ENCODE peak calls at places on chromosomes 4 and X, in six cellular contexts. One of them, this sample, is unnamed.

GRCh38 chr4:55658657-55659056 is 22.6 kb upstream of the NMU start:
- DNase-seq in esophagus squamous epithelium: no peak
- DNase-seq in HCT116: no peak
- DNase-seq in MM.1S: no peak
- DNase-seq in ascending aorta: no peak
- DNase-seq in heart right ventricle: no peak
- DNase-seq in this sample: no peak

GRCh38 chrX:40683245-40683644 is 35.9 kb upstream of the CXorf38 start:
- DNase-seq in esophagus squamous epithelium: no peak
- DNase-seq in heart right ventricle: no peak
- DNase-seq in ascending aorta: no peak
- DNase-seq in HCT116: no peak
- DNase-seq in MM.1S: no peak
- DNase-seq in this sample: no peak

GRCh38 chrX:70133303-70134115 is at the start of gene IGBP1:
- DNase-seq in heart right ventricle: peak; percentile 82
- DNase-seq in MM.1S: peak; percentile 88
- DNase-seq in esophagus squamous epithelium: peak; percentile 20
- DNase-seq in ascending aorta: peak; percentile 88
- DNase-seq in HCT116: peak; percentile 77
- DNase-seq in this sample: peak; percentile 76

GRCh38 chr4:6944311-6945051 is 34.9 kb downstream of the TBC1D14 start:
- DNase-seq in MM.1S: no peak
- DNase-seq in heart right ventricle: no peak
- DNase-seq in ascending aorta: no peak
- DNase-seq in esophagus squamous epithelium: no peak
- DNase-seq in HCT116: no peak
- DNase-seq in this sample: no peak

GRCh38 chr4:604131-604530 is 21.2 kb upstream of the PDE6B start:
- DNase-seq in heart right ventricle: no peak
- DNase-seq in MM.1S: no peak
- DNase-seq in HCT116: no peak
- DNase-seq in esophagus squamous epithelium: no peak
- DNase-seq in ascending aorta: no peak
- DNase-seq in this sample: no peak

GRCh38 chr4:19936471-19936870 is 315.2 kb upstream of the SLIT2 start:
- DNase-seq in ascending aorta: no peak
- DNase-seq in MM.1S: no peak
- DNase-seq in heart right ventricle: no peak
- DNase-seq in esophagus squamous epithelium: no peak
- DNase-seq in HCT116: no peak
- DNase-seq in this sample: no peak

GRCh38 chr4:87497141-87497540 is 32.0 kb downstream of the SPARCL1 start:
- DNase-seq in esophagus squamous epithelium: no peak
- DNase-seq in HCT116: no peak
- DNase-seq in heart right ventricle: no peak
- DNase-seq in MM.1S: no peak
- DNase-seq in ascending aorta: no peak
- DNase-seq in this sample: no peak

GRCh38 chr4:150668824-150669223 is 86.9 kb downstream of the MAB21L2 start:
- DNase-seq in esophagus squamous epithelium: no peak
- DNase-seq in ascending aorta: no peak
- DNase-seq in MM.1S: no peak
- DNase-seq in heart right ventricle: no peak
- DNase-seq in HCT116: no peak
- DNase-seq in this sample: no peak

GRCh38 chr4:20829958-20830357 is 129.7 kb downstream of the PACRGL start:
- DNase-seq in heart right ventricle: no peak
- DNase-seq in MM.1S: no peak
- DNase-seq in HCT116: no peak
- DNase-seq in esophagus squamous epithelium: no peak
- DNase-seq in ascending aorta: no peak
- DNase-seq in this sample: no peak

GRCh38 chrX:40694833-40695232 is 40.5 kb downstream of the MED14 start:
- DNase-seq in HCT116: no peak
- DNase-seq in MM.1S: no peak
- DNase-seq in esophagus squamous epithelium: no peak
- DNase-seq in heart right ventricle: no peak
- DNase-seq in ascending aorta: no peak
- DNase-seq in this sample: no peak

GRCh38 chrX:3663576-3664290 is 49.7 kb downstream of the PRKX start:
- DNase-seq in HCT116: no peak
- DNase-seq in ascending aorta: no peak
- DNase-seq in heart right ventricle: no peak
- DNase-seq in esophagus squamous epithelium: no peak
- DNase-seq in MM.1S: no peak
- DNase-seq in this sample: no peak

GRCh38 chrX:30653415-30654131 is at the start of gene GK:
- DNase-seq in ascending aorta: no peak
- DNase-seq in esophagus squamous epithelium: no peak
- DNase-seq in heart right ventricle: peak; percentile 15
- DNase-seq in MM.1S: peak; percentile 9
- DNase-seq in HCT116: no peak
- DNase-seq in this sample: peak; percentile 2

GRCh38 chr4:108166038-108166437 is 2.7 kb downstream of the LEF1 start:
- DNase-seq in heart right ventricle: no peak
- DNase-seq in HCT116: no peak
- DNase-seq in MM.1S: peak; percentile 33
- DNase-seq in esophagus squamous epithelium: no peak
- DNase-seq in ascending aorta: no peak
- DNase-seq in this sample: no peak

GRCh38 chr4:28225005-28225404 is 1364.4 kb downstream of the STIM2 start:
- DNase-seq in esophagus squamous epithelium: no peak
- DNase-seq in heart right ventricle: no peak
- DNase-seq in ascending aorta: no peak
- DNase-seq in MM.1S: peak; percentile 35
- DNase-seq in HCT116: peak; percentile 8
- DNase-seq in this sample: no peak

GRCh38 chr4:52976523-52977230 is 114.6 kb downstream of the RASL11B start:
- DNase-seq in ascending aorta: no peak
- DNase-seq in MM.1S: no peak
- DNase-seq in esophagus squamous epithelium: no peak
- DNase-seq in heart right ventricle: no peak
- DNase-seq in HCT116: no peak
- DNase-seq in this sample: no peak

GRCh38 chr4:154073107-154073817 is 284.4 kb upstream of the SFRP2 start:
- DNase-seq in heart right ventricle: no peak
- DNase-seq in ascending aorta: no peak
- DNase-seq in HCT116: no peak
- DNase-seq in esophagus squamous epithelium: no peak
- DNase-seq in MM.1S: no peak
- DNase-seq in this sample: no peak

GRCh38 chr4:26509681-26510333 is 19.5 kb upstream of the CCKAR start:
- DNase-seq in ascending aorta: no peak
- DNase-seq in MM.1S: no peak
- DNase-seq in esophagus squamous epithelium: no peak
- DNase-seq in heart right ventricle: no peak
- DNase-seq in HCT116: no peak
- DNase-seq in this sample: no peak

GRCh38 chrX:15751160-15751819 is 13.2 kb downstream of the CA5B start:
- DNase-seq in esophagus squamous epithelium: no peak
- DNase-seq in ascending aorta: no peak
- DNase-seq in MM.1S: no peak
- DNase-seq in HCT116: no peak
- DNase-seq in heart right ventricle: no peak
- DNase-seq in this sample: no peak

GRCh38 chrX:30280428-30280827 is 28.8 kb downstream of the NR0B1 start:
- DNase-seq in HCT116: no peak
- DNase-seq in ascending aorta: no peak
- DNase-seq in MM.1S: no peak
- DNase-seq in heart right ventricle: no peak
- DNase-seq in esophagus squamous epithelium: no peak
- DNase-seq in this sample: no peak

GRCh38 chr4:169861592-169861991 is 103.8 kb upstream of the HPF1 start:
- DNase-seq in heart right ventricle: no peak
- DNase-seq in ascending aorta: no peak
- DNase-seq in MM.1S: no peak
- DNase-seq in esophagus squamous epithelium: no peak
- DNase-seq in HCT116: no peak
- DNase-seq in this sample: no peak

GRCh38 chr4:106615961-106616360 is 247.4 kb upstream of the GIMD1 start:
- DNase-seq in HCT116: no peak
- DNase-seq in MM.1S: no peak
- DNase-seq in ascending aorta: no peak
- DNase-seq in esophagus squamous epithelium: no peak
- DNase-seq in heart right ventricle: no peak
- DNase-seq in this sample: no peak

GRCh38 chr4:10180603-10180926 is 64.0 kb upstream of the WDR1 start:
- DNase-seq in ascending aorta: no peak
- DNase-seq in esophagus squamous epithelium: no peak
- DNase-seq in MM.1S: no peak
- DNase-seq in heart right ventricle: no peak
- DNase-seq in HCT116: no peak
- DNase-seq in this sample: no peak

GRCh38 chr4:10181745-10182445 is 65.3 kb upstream of the WDR1 start:
- DNase-seq in esophagus squamous epithelium: no peak
- DNase-seq in ascending aorta: no peak
- DNase-seq in HCT116: no peak
- DNase-seq in heart right ventricle: no peak
- DNase-seq in MM.1S: no peak
- DNase-seq in this sample: no peak

GRCh38 chr4:10182446-10183424 is 66.1 kb upstream of the WDR1 start:
- DNase-seq in ascending aorta: no peak
- DNase-seq in esophagus squamous epithelium: no peak
- DNase-seq in MM.1S: no peak
- DNase-seq in HCT116: no peak
- DNase-seq in heart right ventricle: no peak
- DNase-seq in this sample: no peak

GRCh38 chr4:10179957-10180602 is 63.5 kb upstream of the WDR1 start:
- DNase-seq in MM.1S: no peak
- DNase-seq in heart right ventricle: no peak
- DNase-seq in ascending aorta: no peak
- DNase-seq in esophagus squamous epithelium: no peak
- DNase-seq in HCT116: no peak
- DNase-seq in this sample: no peak

GRCh38 chr4:10180927-10181744 is 64.5 kb upstream of the WDR1 start:
- DNase-seq in ascending aorta: no peak
- DNase-seq in MM.1S: peak; percentile 37
- DNase-seq in heart right ventricle: no peak
- DNase-seq in HCT116: no peak
- DNase-seq in esophagus squamous epithelium: no peak
- DNase-seq in this sample: no peak
- H3K4me1 ChIP-seq in ascending aorta: no peaks in the 10 kb centered on the region
- H3K4me1 ChIP-seq in MM.1S: peaks cover 5% of the 10 kb centered on the region
- H3K4me1 ChIP-seq in heart right ventricle: no peaks in the 10 kb centered on the region
- H3K4me1 ChIP-seq in HCT116: no peaks in the 10 kb centered on the region
- H3K4me1 ChIP-seq in esophagus squamous epithelium: no peaks in the 10 kb centered on the region
- H3K4me1 ChIP-seq in this sample: no peaks in the 10 kb centered on the region

DNA sequence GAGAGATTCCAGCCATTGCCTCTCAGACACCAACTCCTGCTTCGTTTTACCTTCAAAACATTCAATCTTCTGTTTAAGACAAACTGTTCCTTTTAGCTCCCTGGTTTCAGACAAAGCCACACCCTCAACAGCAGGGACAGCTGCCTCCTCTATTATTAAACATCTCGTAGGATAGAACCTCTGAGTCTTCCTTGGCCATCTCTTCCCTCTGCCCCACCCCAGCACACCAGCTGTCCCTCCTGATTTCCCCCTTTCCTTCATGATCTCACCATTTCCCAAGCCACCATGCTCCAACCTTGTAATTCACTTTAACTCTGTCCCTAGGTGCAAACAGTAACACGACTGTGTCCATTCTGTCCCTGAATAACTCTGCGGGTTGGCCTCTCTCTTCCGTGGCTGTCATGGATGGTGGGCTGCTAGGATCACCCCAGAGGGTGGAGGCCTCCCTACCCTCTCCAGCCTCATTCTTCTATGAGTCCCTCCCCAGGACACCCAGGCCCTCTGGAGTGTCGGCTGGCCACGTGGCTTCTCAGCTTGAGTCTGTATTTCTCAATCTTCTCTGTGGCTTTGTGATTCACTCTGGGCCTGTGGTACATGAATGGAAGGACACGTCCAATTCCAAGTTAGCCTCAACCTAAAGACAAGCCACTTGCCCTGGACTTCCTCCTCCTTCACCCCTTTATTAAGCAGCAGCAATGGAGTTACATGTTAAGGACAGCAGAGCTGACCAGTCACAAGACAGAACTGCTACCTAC is 349.9 kb downstream of the FBXW7 start:
- DNase-seq in MM.1S: no peak
- DNase-seq in heart right ventricle: no peak
- DNase-seq in ascending aorta: no peak
- DNase-seq in esophagus squamous epithelium: no peak
- DNase-seq in HCT116: no peak
- DNase-seq in this sample: no peak
- H3K4me1 ChIP-seq in MM.1S: peaks cover 24% of the 10 kb centered on the region
- H3K4me1 ChIP-seq in heart right ventricle: no peaks in the 10 kb centered on the region
- H3K4me1 ChIP-seq in ascending aorta: no peaks in the 10 kb centered on the region
- H3K4me1 ChIP-seq in esophagus squamous epithelium: no peaks in the 10 kb centered on the region
- H3K4me1 ChIP-seq in HCT116: no peaks in the 10 kb centered on the region
- H3K4me1 ChIP-seq in this sample: no peaks in the 10 kb centered on the region

DNA sequence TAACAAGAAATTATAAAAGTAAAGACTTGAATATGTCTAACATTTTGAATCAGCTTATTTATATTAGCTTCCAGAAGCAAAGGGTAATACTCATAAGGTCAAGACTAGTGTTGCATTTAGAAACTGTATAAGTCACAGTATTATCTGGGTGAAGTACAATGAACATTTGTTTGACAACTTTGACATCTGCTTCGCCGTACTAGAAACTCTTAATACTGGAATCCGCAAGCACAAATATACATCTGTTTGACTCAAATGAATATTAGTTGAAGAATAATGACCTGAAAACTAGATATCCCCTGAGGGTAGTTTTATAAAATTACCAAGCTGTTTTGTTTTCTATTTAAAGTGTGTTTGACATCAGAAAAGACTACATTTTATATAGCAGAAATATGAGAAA is 135.4 kb upstream of the ATOH1 start:
- DNase-seq in heart right ventricle: no peak
- DNase-seq in esophagus squamous epithelium: no peak
- DNase-seq in MM.1S: no peak
- DNase-seq in ascending aorta: no peak
- DNase-seq in HCT116: no peak
- DNase-seq in this sample: no peak
- H3K4me1 ChIP-seq in heart right ventricle: no peaks in the 10 kb centered on the region
- H3K4me1 ChIP-seq in esophagus squamous epithelium: no peaks in the 10 kb centered on the region
- H3K4me1 ChIP-seq in MM.1S: no peaks in the 10 kb centered on the region
- H3K4me1 ChIP-seq in ascending aorta: no peaks in the 10 kb centered on the region
- H3K4me1 ChIP-seq in HCT116: no peaks in the 10 kb centered on the region
- H3K4me1 ChIP-seq in this sample: no peaks in the 10 kb centered on the region

DNA sequence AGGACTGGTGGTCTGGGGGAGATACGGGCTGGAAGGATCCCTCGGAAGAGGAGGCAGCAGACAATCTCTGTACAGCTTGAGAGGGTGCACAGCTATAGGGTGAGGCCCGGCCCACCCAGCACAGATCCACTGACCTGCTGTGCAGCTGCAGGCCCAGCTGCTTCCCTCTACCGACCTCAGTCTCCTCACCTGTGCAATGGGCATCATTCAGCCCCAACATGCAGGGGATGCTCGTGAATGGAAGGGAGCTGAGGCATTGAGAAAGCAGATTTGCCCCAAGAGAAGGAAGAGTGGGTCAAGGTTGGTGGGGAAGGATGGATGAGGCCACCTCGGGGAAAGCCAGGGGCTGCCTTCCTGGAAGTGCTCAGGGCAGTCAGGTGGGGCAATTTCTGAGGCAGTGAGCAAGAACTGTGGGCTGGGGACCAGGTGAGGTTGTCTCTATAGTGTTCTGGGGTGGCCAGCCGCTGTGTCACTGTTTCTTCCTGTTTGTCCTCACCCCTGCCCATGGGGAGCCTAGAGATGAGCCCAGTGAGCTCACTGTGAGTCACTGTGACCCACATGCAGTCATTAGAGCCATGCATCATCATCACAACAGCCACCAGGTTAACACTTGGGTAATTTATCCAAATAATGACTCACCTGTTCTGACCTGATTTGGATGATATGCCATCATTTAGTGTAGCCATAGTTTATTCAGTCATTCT is 22.2 kb upstream of the XAGE2 start:
- DNase-seq in heart right ventricle: no peak
- DNase-seq in MM.1S: no peak
- DNase-seq in HCT116: peak; percentile 43
- DNase-seq in esophagus squamous epithelium: no peak
- DNase-seq in ascending aorta: no peak
- DNase-seq in this sample: no peak
- H3K4me1 ChIP-seq in heart right ventricle: no peaks in the 10 kb centered on the region
- H3K4me1 ChIP-seq in MM.1S: no peaks in the 10 kb centered on the region
- H3K4me1 ChIP-seq in HCT116: peaks cover 14% of the 10 kb centered on the region
- H3K4me1 ChIP-seq in esophagus squamous epithelium: no peaks in the 10 kb centered on the region
- H3K4me1 ChIP-seq in ascending aorta: no peaks in the 10 kb centered on the region
- H3K4me1 ChIP-seq in this sample: no peaks in the 10 kb centered on the region